ENCODE peak calls at places on chromosomes 4 and X, in seven cellular contexts. U is GM12878, K is Panc1, Y is H1, R is K562, T is HCT116, P is HepG2. E is an unnamed sample.

GRCh38 chr4:22029803-22030202 is 81.2 kb upstream of the KCNIP4 start:
- DNase-seq in U (no peak), K (no peak), Y (no peak), R (no peak), T (no peak), P (no peak), E (no peak)

GRCh38 chrX:70901465-70901864 is 7.0 kb downstream of the TEX11 start:
- DNase-seq in U (no peak), K (no peak), Y (no peak), R (no peak), T (no peak), P (no peak), E (no peak)

GRCh38 chr4:26175905-26176304 is 144.9 kb upstream of the RBPJ start:
- DNase-seq in U (no peak), K (no peak), Y (no peak), R (no peak), T (no peak), P (no peak), E (no peak)

GRCh38 chr4:625631-626031 is 258 bp downstream of the PDE6B start:
- DNase-seq in U (no peak), K (no peak), Y (no peak), R (no peak), T (no peak), P (no peak), E (no peak)

GRCh38 chr4:72712997-72713396 is 144.0 kb upstream of the ADAMTS3 start:
- DNase-seq in U (no peak), K (no peak), Y (no peak), R (no peak), T (no peak), P (no peak), E (no peak)

GRCh38 chr4:14726441-14727405 is 275.6 kb upstream of the CPEB2 start:
- DNase-seq in U (no peak), K (no peak), Y (no peak), R (no peak), T (no peak), P (no peak), E (no peak)

GRCh38 chr4:44256414-44256813 is 192.2 kb downstream of the KCTD8 start:
- DNase-seq in U (no peak), K (no peak), Y (peak; percentile 9), R (no peak), T (no peak), P (no peak), E (no peak)

GRCh38 chr4:100960232-100960631 is 387.1 kb downstream of the PPP3CA start:
- DNase-seq in U (no peak), K (no peak), Y (no peak), R (no peak), T (no peak), P (no peak), E (no peak)

DNA sequence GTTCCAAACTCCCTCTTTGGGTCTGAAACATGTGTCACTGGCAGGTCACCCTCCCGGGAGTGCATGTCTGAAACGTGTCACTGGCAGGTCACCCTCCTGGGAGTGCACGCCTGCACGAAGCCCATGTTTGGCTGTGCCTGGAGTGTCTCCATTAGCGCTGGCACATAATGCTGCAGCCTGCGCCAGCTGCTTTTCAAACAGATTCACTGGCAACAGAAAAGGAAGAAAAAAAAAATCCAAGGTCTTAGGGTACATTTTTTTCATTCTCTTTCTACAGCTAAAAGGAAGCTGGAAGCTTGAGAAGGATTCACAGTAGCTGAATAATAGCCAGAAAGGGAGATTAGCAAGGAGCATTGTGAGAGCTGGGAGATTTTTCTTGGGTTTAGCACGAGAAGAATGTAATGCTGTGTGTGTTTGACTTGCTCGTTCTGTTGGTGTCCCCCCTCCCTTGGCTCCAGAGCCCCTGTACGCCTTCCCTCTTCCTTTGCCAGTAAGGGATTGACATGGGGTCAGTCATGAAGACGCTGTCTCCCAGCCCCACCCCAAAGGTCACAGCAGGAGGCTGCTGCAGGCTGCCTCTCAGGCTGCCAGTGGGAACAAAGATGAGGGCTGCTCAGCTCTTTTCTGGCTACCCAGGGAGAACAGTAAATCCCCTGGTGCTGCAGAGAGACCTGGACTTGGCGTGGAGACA is 39.1 kb upstream of the TLR3 start:
- DNase-seq in U (no peak), K (no peak), Y (no peak), R (no peak), T (no peak), P (no peak), E (peak; percentile 73)
- TF ChIP-seq SIN3A in U (no peak), K (no peak), Y (no peak), R (no peak), T (no peak), P (no peak), E (no peak)

DNA sequence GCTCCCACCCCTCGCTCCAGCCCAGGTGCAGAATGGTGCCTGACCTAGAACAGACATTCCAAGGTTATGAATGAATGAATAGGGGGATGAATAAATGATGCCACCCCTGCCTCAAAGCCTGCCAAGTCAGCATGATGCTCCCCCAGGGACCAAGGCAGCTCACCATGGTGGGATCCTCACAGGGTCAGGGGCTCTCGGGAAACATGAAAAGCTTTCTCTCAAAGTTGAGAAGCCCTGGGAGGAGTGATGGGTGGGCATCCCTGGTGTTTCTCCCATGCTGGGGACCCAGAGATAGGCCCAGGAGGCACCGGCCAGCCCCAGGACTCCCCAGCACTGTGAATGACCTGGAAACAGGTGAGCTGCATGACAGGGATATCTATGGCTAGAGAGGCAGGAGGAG is 58.9 kb downstream of the HTRA3 start:
- DNase-seq in U (no peak), K (no peak), Y (no peak), R (no peak), T (no peak), P (no peak), E (no peak)
- TF ChIP-seq SIN3A in U (no peak), K (no peak), Y (no peak), R (no peak), T (no peak), P (no peak), E (no peak)

DNA sequence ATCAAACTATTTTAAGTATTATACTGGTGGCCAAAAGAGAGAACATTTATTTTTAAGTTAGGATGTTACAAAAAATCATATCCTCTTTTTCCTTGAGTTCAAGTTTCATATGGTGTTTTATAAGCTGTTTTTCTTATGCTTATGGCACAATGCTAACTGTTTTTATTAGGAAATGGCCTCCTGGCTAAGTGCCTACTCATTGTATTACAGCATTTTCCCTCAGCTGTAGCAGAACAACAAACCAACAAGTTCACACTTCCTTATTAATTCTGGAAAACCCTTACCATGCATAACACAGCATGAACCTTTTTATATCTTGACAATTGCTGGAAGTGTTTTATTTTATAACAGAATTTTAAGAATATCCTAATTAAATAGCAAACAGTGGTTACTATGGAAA is 165.9 kb downstream of the GASK1B start:
- DNase-seq in U (no peak), K (no peak), Y (no peak), R (no peak), T (no peak), P (no peak), E (no peak)
- TF ChIP-seq SIN3A in U (no peak), K (no peak), Y (no peak), R (no peak), T (no peak), P (no peak), E (no peak)

DNA sequence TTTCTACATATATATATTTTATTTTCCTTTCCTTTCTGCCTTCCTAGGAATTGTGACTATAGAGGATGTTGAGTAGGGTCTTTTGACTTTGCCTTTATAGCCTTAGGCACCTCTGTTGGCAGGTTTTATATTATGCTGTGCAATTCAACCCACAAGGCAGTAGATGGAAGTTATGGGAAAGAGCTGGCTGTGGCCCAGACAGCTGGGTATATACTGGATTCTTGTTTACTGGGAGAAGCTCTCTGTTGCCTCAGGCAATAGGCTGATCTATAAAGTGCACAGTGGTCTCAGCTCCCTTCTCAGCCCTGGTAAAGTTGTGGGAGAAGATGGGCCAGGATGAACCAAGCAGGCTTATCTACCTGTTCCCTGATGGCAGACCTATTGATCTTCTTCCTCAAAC is 342.0 kb downstream of the GBA3 start:
- DNase-seq in U (no peak), K (no peak), Y (no peak), R (no peak), T (no peak), P (no peak), E (no peak)
- TF ChIP-seq SIN3A in U (no peak), K (no peak), Y (no peak), R (no peak), T (no peak), P (no peak), E (no peak)

GRCh38 chr4:152535236-152535902 is 523 bp downstream of the FBXW7 start:
- DNase-seq in U (no peak), K (no peak), Y (no peak), R (peak; percentile 23), T (no peak), P (no peak), E (peak; percentile 64)
- TF ChIP-seq SIN3A in U (no peak), K (peak; percentile 2), Y (no peak), R (no peak), T (no peak), P (no peak), E (no peak)

GRCh38 chr4:153465922-153466636 is at the start of gene TMEM131L:
- DNase-seq in U (no peak), K (no peak), Y (no peak), R (peak; percentile 94), T (peak; percentile 21), P (peak; percentile 29), E (peak; percentile 95)

GRCh38 chr4:153465583-153465921 is 608 bp upstream of the TMEM131L start:
- DNase-seq in U (no peak), K (no peak), Y (no peak), R (peak; percentile 61), T (peak; percentile 16), P (peak; percentile 37), E (peak; percentile 75)

GRCh38 chr4:153465145-153465544 is 1.0 kb upstream of the TMEM131L start:
- DNase-seq in U (no peak), K (no peak), Y (no peak), R (no peak), T (no peak), P (no peak), E (no peak)

GRCh38 chr4:153466637-153467153 is 535 bp downstream of the TMEM131L start:
- DNase-seq in U (no peak), K (no peak), Y (no peak), R (no peak), T (no peak), P (no peak), E (peak; percentile 75)

GRCh38 chr4:153464068-153464467 is 2.1 kb upstream of the TMEM131L start:
- DNase-seq in U (no peak), K (no peak), Y (no peak), R (peak; percentile 90), T (no peak), P (no peak), E (no peak)
- TF ChIP-seq SIN3A in U (no peak), K (no peak), Y (no peak), R (no peak), T (no peak), P (no peak), E (no peak)

GRCh38 chr4:155667538-155668511 is 1.2 kb downstream of the GUCY1A1 start:
- DNase-seq in U (no peak), K (no peak), Y (no peak), R (no peak), T (no peak), P (no peak), E (peak; percentile 80)
- TF ChIP-seq SIN3A in U (no peak), K (no peak), Y (no peak), R (no peak), T (no peak), P (no peak), E (no peak)

DNA sequence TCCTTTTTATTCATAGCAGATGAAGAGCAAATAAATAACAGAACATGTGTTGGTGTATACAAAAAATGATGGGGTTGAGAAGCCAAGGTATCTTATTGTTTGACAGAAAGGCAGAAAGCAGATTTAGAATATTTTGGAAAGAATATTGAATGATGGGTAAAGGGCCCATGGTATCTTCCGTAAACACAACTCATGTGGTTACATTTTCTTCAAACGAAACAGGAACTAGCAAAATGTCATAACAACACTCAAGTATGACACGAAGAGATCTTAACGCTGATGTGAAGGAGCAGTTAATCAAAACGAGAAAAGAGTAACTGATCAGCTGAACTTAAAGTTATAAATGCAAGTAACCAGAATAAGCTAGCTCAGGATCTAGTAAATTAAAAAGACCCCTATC is 195.7 kb upstream of the GK2 start:
- DNase-seq in U (no peak), K (no peak), Y (no peak), R (peak; percentile 15), T (no peak), P (no peak), E (no peak)
- TF ChIP-seq SIN3A in U (no peak), K (no peak), Y (no peak), R (no peak), T (no peak), P (no peak), E (no peak)

E was measured in SK-N-SH.